ENCODE peak calls at places on chromosomes 6 and 20, in five cellular contexts. M is IMR-90, E is A673, N is K562, K is cardiac muscle cell. D is an unnamed sample. For H3K4me1, the result is how much of the 10 kb centered on the place peaks cover.

GRCh38 chr6:610882-611281 is 46.0 kb downstream of the HUS1B start:
- DNase-seq in N (no peak), M (no peak), K (no peak), E (no peak), D (no peak)

GRCh38 chr6:112683926-112684325 is 336.8 kb downstream of the RFPL4B start:
- DNase-seq in E (peak), M (peak), K (no peak), N (no peak), D (no peak)

GRCh38 chr6:161546632-161547031 is 272.8 kb upstream of the AGPAT4 start:
- DNase-seq in N (no peak), E (no peak), M (no peak), K (no peak), D (no peak)

GRCh38 chr6:78513856-78514255 is 353.5 kb upstream of the IRAK1BP1 start:
- DNase-seq in E (peak), K (no peak), M (no peak), N (peak), D (peak)

GRCh38 chr6:7390218-7390878 is 740 bp downstream of the RIOK1 start:
- DNase-seq in N (peak), M (peak), E (no peak), K (no peak), D (no peak)

GRCh38 chr20:58420798-58421496 is 31.9 kb downstream of the VAPB start:
- DNase-seq in M (peak), N (peak), K (no peak), E (no peak), D (no peak)

GRCh38 chr6:24583463-24584389 is 62.3 kb downstream of the KIAA0319 start:
- DNase-seq in N (peak), M (peak), K (peak), E (peak), D (peak)

GRCh38 chr6:79810153-79810806 is 137.1 kb downstream of the ELOVL4 start:
- DNase-seq in M (no peak), N (no peak), K (peak), E (peak), D (peak)

GRCh38 chr20:47211036-47211435 is 145.5 kb downstream of the ZMYND8 start:
- DNase-seq in K (no peak), E (no peak), M (no peak), N (no peak), D (no peak)

GRCh38 chr6:144710207-144710606 is 425.1 kb downstream of the UTRN start:
- DNase-seq in N (no peak), E (peak), M (peak), K (no peak), D (no peak)

GRCh38 chr6:32355018-32355417 is 16.7 kb downstream of the TSBP1 start:
- DNase-seq in N (no peak), E (no peak), M (no peak), K (no peak), D (no peak)

GRCh38 chr6:127367023-127367375 is 23.6 kb upstream of the ECHDC1 start:
- DNase-seq in N (peak), M (peak), K (no peak), E (no peak), D (no peak)

GRCh38 chr6:143288923-143289322 is 161.6 kb downstream of the ADAT2 start:
- DNase-seq in N (no peak), K (no peak), M (no peak), E (no peak), D (no peak)

GRCh38 chr20:57930328-57930727 is 220.5 kb upstream of the PMEPA1 start:
- DNase-seq in K (no peak), M (no peak), E (no peak), N (no peak), D (no peak)

GRCh38 chr20:36483919-36484808 is 57.2 kb upstream of the MYL9 start:
- DNase-seq in K (no peak), E (no peak), N (no peak), M (peak), D (peak)

GRCh38 chr6:111503660-111504059 is 20.6 kb upstream of the REV3L start:
- DNase-seq in K (no peak), M (peak), N (no peak), E (no peak), D (no peak)

GRCh38 chr6:157761926-157762325 is 61.1 kb upstream of the SNX9 start:
- DNase-seq in K (no peak), N (no peak), E (no peak), M (no peak), D (no peak)

GRCh38 chr6:81969011-81969410 is 216.5 kb upstream of the TENT5A start:
- DNase-seq in E (no peak), K (no peak), M (no peak), N (no peak), D (no peak)

GRCh38 chr6:78925317-78925716 is 58.0 kb downstream of the IRAK1BP1 start:
- DNase-seq in N (no peak), M (no peak), K (no peak), E (no peak), D (no peak)

GRCh38 chr6:147287869-147288271 is 83.7 kb downstream of the STXBP5 start:
- DNase-seq in N (no peak), E (peak), M (peak), K (no peak), D (no peak)

GRCh38 chr6:112372213-112372806 is 25.2 kb downstream of the RFPL4B start:
- DNase-seq in N (peak), E (peak), M (peak), K (peak), D (no peak)

GRCh38 chr6:157229733-157230132 is 93.6 kb downstream of the TMEM242 start:
- DNase-seq in M (no peak), K (no peak), E (no peak), N (no peak), D (no peak)

GRCh38 chr6:5004373-5005037 is 668 bp upstream of the RPP40 start:
- DNase-seq in K (no peak), N (no peak), M (no peak), E (peak), D (no peak)

GRCh38 chr6:150050846-150051245 is 18.1 kb downstream of the ULBP3 start:
- DNase-seq in K (no peak), N (no peak), M (no peak), E (no peak), D (no peak)

GRCh38 chr6:12715437-12715836 is 1.1 kb upstream of the PHACTR1 start:
- DNase-seq in M (no peak), K (no peak), N (no peak), E (no peak), D (no peak)

GRCh38 chr6:47034919-47035318 is 7.2 kb downstream of the ADGRF1 start:
- DNase-seq in M (peak), E (peak), K (peak), N (no peak), D (no peak)

GRCh38 chr6:157558487-157559200 is 177.7 kb downstream of the ZDHHC14 start:
- DNase-seq in N (no peak), K (no peak), E (no peak), M (no peak), D (no peak)

GRCh38 chr20:47318027-47318595 is 38.4 kb downstream of the ZMYND8 start:
- DNase-seq in M (peak), N (peak), E (peak), K (peak), D (no peak)

GRCh38 chr20:25259788-25260254 is 11.9 kb downstream of the PYGB start:
- DNase-seq in N (no peak), E (no peak), M (no peak), K (no peak), D (no peak)

GRCh38 chr20:62323980-62324906 is 21.4 kb downstream of the ADRM1 start:
- DNase-seq in E (no peak), M (no peak), K (no peak), N (no peak), D (no peak)

GRCh38 chr20:44641305-44641704 is 10.2 kb downstream of the ADA start:
- DNase-seq in N (no peak), M (no peak), K (no peak), E (no peak), D (no peak)

GRCh38 chr20:44643596-44644383 is 7.7 kb downstream of the ADA start:
- DNase-seq in E (peak), N (no peak), K (peak), M (peak), D (peak)

GRCh38 chr20:44640522-44640921 is 11.0 kb downstream of the ADA start:
- DNase-seq in K (no peak), N (no peak), E (no peak), M (no peak), D (no peak)

GRCh38 chr20:44643154-44643519 is 8.4 kb downstream of the ADA start:
- DNase-seq in M (no peak), N (no peak), E (no peak), K (no peak), D (no peak)

DNA sequence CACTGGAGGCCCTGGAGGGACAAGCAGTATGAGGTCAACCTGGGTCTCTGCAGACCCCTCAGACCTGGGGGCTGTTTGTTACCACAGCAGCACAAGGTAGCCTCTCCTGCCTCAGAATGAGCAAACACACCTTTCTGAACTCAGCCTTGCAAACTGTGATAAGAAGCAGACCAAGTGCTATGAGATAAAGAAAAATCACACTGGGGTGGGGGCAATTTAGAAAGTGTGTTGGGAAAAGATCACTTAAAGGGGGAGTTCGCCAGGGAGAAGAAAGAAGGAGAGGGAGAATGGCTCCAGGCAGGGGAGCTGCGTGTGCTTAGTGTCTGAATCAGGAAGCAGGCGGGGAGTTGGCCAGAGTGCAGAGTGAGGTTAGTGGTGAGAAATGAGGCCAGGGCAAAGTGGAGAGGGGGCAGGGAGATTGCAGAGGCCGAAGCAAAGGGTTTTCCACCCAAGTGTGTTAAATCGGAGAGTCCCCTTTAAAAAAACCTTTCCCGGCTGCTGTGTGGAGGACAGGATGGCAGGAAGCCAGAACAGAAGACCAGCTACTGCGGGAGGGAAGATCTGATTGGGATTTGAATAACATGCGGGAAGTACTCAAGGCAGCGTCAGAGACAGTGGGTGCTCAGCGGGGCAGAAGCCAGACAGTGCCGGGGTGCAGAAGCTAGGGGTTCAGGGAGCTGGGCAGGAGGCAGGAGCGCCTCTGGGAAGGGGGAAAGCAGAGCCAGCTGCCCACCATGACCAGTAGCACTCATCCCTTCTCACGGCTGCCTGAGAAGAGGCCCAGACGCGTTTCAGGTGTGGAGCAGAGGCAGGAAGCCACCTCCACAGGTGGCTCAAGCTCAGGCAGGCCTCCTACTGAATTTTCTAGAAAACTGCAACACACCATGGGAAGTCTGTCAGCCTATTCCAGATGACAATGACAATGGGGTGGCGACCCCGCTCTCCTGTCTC is 9.0 kb downstream of the ADA start:
- DNase-seq in M (peak), E (peak), N (peak), K (peak), D (peak)
- TF ChIP-seq CTCF in M (no peak), E (peak), N (no peak), K (no peak), D (no peak)

GRCh38 chr20:8464368-8464767 is 332.3 kb downstream of the PLCB1 start:
- DNase-seq in M (peak), N (no peak), E (no peak), K (no peak), D (no peak)
- H3K4me1 ChIP-seq in M (under half), N (under half), E (under half), K (under half), D (under half)

GRCh38 chr6:26520088-26520839 is 17.9 kb upstream of the HMGN4 start:
- DNase-seq in E (no peak), K (no peak), N (no peak), M (no peak), D (peak)
- H3K4me3 ChIP-seq in E (peak), K (peak), N (no peak), M (peak), D (peak)

DNA sequence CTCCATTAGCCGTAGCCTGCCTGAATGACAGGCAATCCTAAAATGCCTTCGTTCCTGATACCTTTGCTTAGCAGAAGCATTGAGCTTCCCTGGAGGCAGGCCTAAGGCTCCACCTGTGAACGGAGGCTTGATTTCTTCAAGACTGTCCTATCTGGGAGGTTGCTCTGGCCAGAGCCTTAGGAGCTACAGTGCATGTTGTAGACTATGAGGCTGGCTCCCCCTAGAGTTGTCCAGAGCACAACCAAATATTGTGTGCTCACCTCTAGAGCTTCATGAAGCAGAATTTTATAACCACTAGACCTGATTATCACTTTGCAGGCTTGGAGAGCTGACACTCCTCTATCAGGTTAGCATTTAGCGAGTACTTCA is 217.8 kb downstream of the MAFB start:
- DNase-seq in K (peak), M (no peak), E (peak), N (peak), D (peak)
- TF ChIP-seq CTCF in K (no peak), M (no peak), E (peak), N (peak), D (peak)

GRCh38 chr20:56627122-56628014 is 1.7 kb upstream of the TFAP2C start:
- DNase-seq in M (no peak), E (no peak), K (no peak), N (no peak), D (no peak)
- H3K4me1 ChIP-seq in M (under half), E (under half), K (under half), N (under half), D (under half)